ENCODE peak calls at places on chromosomes 12 and 14, in four cellular contexts. O is GM12878, W is HepG2, U is SK-N-SH. N is an unnamed sample.
A peak's percentile ranks its signal among the peaks of the same experiment; 100 is the strongest.

GRCh38 chr12:118060301-118061010 is 523 bp downstream of the WSB2 start:
- DNase-seq in W (no peak), O (no peak), U (no peak), N (peak; percentile 50)

GRCh38 chr12:127165567-127166392 is 1101.2 kb upstream of the TMEM132C start:
- DNase-seq in O (no peak), W (peak; percentile 28), U (peak; percentile 95), N (peak; percentile 87)

GRCh38 chr14:68795602-68796417 is 2.9 kb upstream of the ZFP36L1 start:
- DNase-seq in O (no peak), W (peak; percentile 70), U (peak; percentile 86), N (peak; percentile 79)

GRCh38 chr14:83217492-83217891 is 1683.8 kb upstream of the SEL1L start:
- DNase-seq in O (no peak), W (no peak), U (no peak), N (no peak)

GRCh38 chr14:35319509-35319908 is 27.3 kb downstream of the PSMA6 start:
- DNase-seq in O (no peak), W (no peak), U (no peak), N (no peak)

GRCh38 chr12:65818454-65819382 is 5.6 kb upstream of the HMGA2 start:
- DNase-seq in W (no peak), U (no peak), O (no peak), N (no peak)

GRCh38 chr14:75875958-75876357 is 105.8 kb downstream of the TGFB3 start:
- DNase-seq in U (no peak), O (peak; percentile 80), W (no peak), N (no peak)

GRCh38 chr12:40107803-40108620 is 2.1 kb upstream of the SLC2A13 start:
- DNase-seq in U (no peak), O (no peak), W (no peak), N (no peak)

GRCh38 chr12:69851976-69852375 is 26.9 kb downstream of the MYRFL start:
- DNase-seq in O (no peak), U (no peak), W (no peak), N (no peak)

GRCh38 chr12:91413591-91413990 is 231.0 kb upstream of the DCN start:
- DNase-seq in O (no peak), W (no peak), U (peak; percentile 57), N (no peak)

GRCh38 chr12:63897931-63898330 is 53.4 kb downstream of the SRGAP1 start:
- DNase-seq in U (no peak), O (no peak), W (no peak), N (no peak)
- TF ChIP-seq FOXM1 in U (no peak), O (no peak), W (no peak), N (no peak)

GRCh38 chr12:50528800-50529199 is 24.0 kb downstream of the DIP2B start:
- DNase-seq in O (no peak), U (no peak), W (no peak), N (no peak)

GRCh38 chr12:50527086-50527726 is 22.4 kb downstream of the DIP2B start:
- DNase-seq in U (no peak), O (no peak), W (peak; percentile 99), N (no peak)

GRCh38 chr12:50530532-50530931 is 25.7 kb downstream of the DIP2B start:
- DNase-seq in U (no peak), O (no peak), W (no peak), N (no peak)

GRCh38 chr12:50533203-50533584 is 28.4 kb downstream of the DIP2B start:
- DNase-seq in U (no peak), O (no peak), W (no peak), N (no peak)

GRCh38 chr12:50529345-50529744 is 24.6 kb downstream of the DIP2B start:
- DNase-seq in U (no peak), W (no peak), O (no peak), N (no peak)
- TF ChIP-seq FOXM1 in U (no peak), W (no peak), O (no peak), N (no peak)

DNA sequence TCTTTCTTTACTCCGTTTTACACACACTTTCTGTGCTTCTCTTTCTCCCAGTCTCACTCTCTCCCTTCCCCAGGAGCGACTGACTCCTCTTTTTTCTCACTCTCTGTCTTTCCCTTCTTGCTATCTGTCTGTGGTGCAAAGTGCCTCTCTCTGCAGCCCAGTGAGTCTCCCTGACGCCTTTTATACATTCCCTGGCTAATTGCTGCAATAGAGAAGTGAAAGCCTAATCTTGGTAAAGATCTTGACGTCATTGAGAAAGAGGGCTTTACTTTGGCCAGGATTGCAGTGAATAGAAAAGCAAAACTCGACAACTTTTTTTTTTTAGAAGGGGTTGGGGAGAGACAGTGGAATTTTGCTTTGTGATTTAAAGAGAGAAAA is 710 bp upstream of the DIO2 start:
- DNase-seq in U (no peak), W (no peak), O (no peak), N (no peak)
- TF ChIP-seq FOXM1 in U (no peak), W (no peak), O (no peak), N (no peak)

GRCh38 chr12:22787557-22787956 is 162.6 kb downstream of the ETNK1 start:
- DNase-seq in O (no peak), U (no peak), W (no peak), N (no peak)
- TF ChIP-seq FOXM1 in O (no peak), U (no peak), W (no peak), N (no peak)

DNA sequence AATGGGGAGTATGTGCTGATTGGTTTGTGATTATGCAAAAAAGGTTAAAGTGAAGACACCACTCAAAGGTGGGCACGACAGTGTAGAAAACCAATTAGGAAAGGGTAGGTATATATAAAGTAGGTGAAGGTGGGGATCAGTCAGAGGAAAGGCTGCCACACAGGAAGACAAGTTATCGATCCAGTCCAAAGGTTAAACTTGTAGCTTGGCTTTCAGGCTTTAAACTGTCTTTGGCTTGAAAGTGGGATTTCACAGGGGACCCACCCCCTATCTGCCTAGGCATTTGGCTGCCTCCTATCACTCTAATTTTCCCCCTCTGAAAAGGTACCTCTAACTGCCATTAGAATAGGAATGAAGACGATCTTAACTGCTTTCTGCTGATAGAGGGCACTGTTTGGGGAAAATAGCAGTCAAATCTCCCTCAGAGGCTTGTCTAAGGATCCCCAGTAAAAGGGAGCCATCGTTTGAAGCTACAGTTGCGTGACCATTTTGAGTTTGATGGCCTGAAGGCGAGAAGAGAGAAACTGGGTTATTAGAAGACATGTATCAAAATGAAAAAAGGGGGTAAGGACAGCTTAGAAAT is 250.2 kb downstream of the GPHN start:
- DNase-seq in W (peak; percentile 50), O (no peak), U (no peak), N (no peak)
- TF ChIP-seq FOXM1 in W (no peak), O (no peak), U (no peak), N (no peak)

DNA sequence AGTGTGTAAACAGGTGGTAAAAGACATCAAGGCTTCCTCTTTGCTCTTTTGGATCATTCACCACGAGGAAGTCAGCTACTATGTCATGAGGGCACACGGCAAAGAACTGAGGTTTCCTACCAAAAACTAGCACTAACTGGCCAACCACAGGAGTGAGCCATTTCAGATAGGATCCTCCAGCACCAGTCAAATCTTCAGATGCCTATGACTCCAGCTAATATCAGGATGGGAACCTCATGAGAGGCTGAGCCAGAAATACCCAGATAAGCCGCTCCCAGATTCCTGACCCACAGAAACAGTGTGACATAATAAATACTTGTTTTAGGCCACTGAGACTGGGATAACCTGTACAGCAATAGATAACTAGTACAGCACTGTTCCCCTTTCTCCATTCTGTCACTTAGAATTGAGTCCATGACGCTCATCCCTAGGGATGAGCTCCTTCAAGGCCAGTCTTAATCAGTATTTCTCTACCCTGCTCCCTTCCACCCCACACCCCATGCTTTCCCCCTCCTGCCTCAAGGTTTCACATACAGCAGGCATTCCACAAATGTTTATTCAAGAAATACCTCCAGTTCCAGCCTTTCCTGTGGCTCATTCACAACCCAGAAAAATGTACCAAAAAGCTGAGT is 68.4 kb downstream of the PPM1H start:
- DNase-seq in O (no peak), W (peak; percentile 68), U (no peak), N (no peak)
- TF ChIP-seq FOXM1 in O (no peak), W (no peak), U (no peak), N (no peak)